ENCODE peak calls at places on chromosome 21, in six cellular contexts. S, X, J, A, M and G are unnamed samples. For H3K9me3, the result is how much of the 10 kb centered on the place peaks cover.

GRCh38 chr21:34989337-34990151 is 59.6 kb downstream of the RUNX1 start:
- DNase-seq in S (no peak), J (no peak), X (peak), M (no peak), A (no peak), G (no peak)

GRCh38 chr21:35324372-35325220 is 275.5 kb upstream of the RUNX1 start:
- DNase-seq in J (no peak), X (peak), A (no peak), M (no peak), S (no peak), G (no peak)

GRCh38 chr21:36727886-36728285 is 29.0 kb downstream of the SIM2 start:
- DNase-seq in S (peak), X (no peak), J (no peak), A (no peak), M (no peak), G (no peak)

GRCh38 chr21:42038826-42039425 is 28.8 kb upstream of the ZBTB21 start:
- DNase-seq in S (peak), A (no peak), M (no peak), X (peak), J (no peak), G (no peak)

GRCh38 chr21:18545908-18546307 is 142.3 kb upstream of the TMPRSS15 start:
- DNase-seq in S (no peak), A (no peak), X (peak), J (no peak), M (no peak), G (no peak)

GRCh38 chr21:16250282-16250681 is 520.5 kb downstream of the USP25 start:
- DNase-seq in A (no peak), M (no peak), S (no peak), J (no peak), X (no peak), G (no peak)

GRCh38 chr21:32844653-32845443 is 73.3 kb upstream of the PAXBP1 start:
- DNase-seq in X (peak), M (no peak), J (no peak), A (no peak), S (no peak), G (no peak)

GRCh38 chr21:15872236-15872635 is 142.5 kb downstream of the USP25 start:
- DNase-seq in X (no peak), S (no peak), M (no peak), A (no peak), J (no peak), G (no peak)

GRCh38 chr21:35217504-35218060 is 168.5 kb upstream of the RUNX1 start:
- DNase-seq in A (no peak), J (no peak), X (peak), S (no peak), M (no peak), G (no peak)

GRCh38 chr21:38875694-38876492 is 70.2 kb downstream of the ETS2 start:
- DNase-seq in M (no peak), A (no peak), J (no peak), S (no peak), X (peak), G (no peak)

GRCh38 chr21:37380349-37381323 is 14.1 kb downstream of the DYRK1A start:
- DNase-seq in S (no peak), X (no peak), A (no peak), J (peak), M (no peak), G (no peak)

GRCh38 chr21:39316062-39316461 is 2.6 kb upstream of the BRWD1 start:
- DNase-seq in S (no peak), J (no peak), X (no peak), A (no peak), M (no peak), G (no peak)

GRCh38 chr21:27818847-27819246 is 852.0 kb upstream of the ADAMTS5 start:
- DNase-seq in A (no peak), M (no peak), S (no peak), X (no peak), J (no peak), G (no peak)

GRCh38 chr21:34073032-34073748 is at the start of the genes MRPS6 and SLC5A3:
- DNase-seq in J (peak), X (peak), A (peak), M (peak), S (peak), G (peak)

GRCh38 chr21:31498985-31499384 is 154.9 kb upstream of the TIAM1 start:
- DNase-seq in S (no peak), M (no peak), X (no peak), A (no peak), J (no peak), G (no peak)

GRCh38 chr21:36549470-36549869 is 69.5 kb upstream of the CLDN14 start:
- DNase-seq in J (no peak), A (no peak), M (no peak), S (no peak), X (no peak), G (no peak)

GRCh38 chr21:20270365-20271055 is 727.7 kb upstream of the NCAM2 start:
- DNase-seq in A (no peak), S (no peak), J (no peak), M (no peak), X (no peak), G (no peak)

GRCh38 chr21:42566524-42567180 is 53.0 kb downstream of the SLC37A1 start:
- DNase-seq in J (peak), M (no peak), A (no peak), S (peak), X (no peak), G (no peak)

GRCh38 chr21:20882462-20883415 is 115.5 kb upstream of the NCAM2 start:
- DNase-seq in J (no peak), A (no peak), M (no peak), X (peak), S (no peak), G (no peak)

GRCh38 chr21:39124852-39125251 is 58.4 kb downstream of the PSMG1 start:
- DNase-seq in S (no peak), X (no peak), A (no peak), M (no peak), J (no peak), G (no peak)

GRCh38 chr21:33355355-33355754 is 30.6 kb downstream of the IFNAR1 start:
- DNase-seq in X (no peak), A (no peak), J (no peak), M (no peak), S (no peak), G (no peak)

GRCh38 chr21:17003221-17003620 is 509.6 kb upstream of the CXADR start:
- DNase-seq in X (peak), S (no peak), M (no peak), J (no peak), A (no peak), G (no peak)

GRCh38 chr21:22556829-22557228 is 1558.6 kb downstream of the NCAM2 start:
- DNase-seq in S (no peak), X (no peak), J (no peak), A (no peak), M (no peak), G (no peak)

GRCh38 chr21:23162213-23162946 is 2164.2 kb downstream of the NCAM2 start:
- DNase-seq in X (no peak), M (no peak), J (no peak), S (no peak), A (no peak), G (no peak)

GRCh38 chr21:30033441-30033840 is 93.6 kb upstream of the GRIK1 start:
- DNase-seq in M (no peak), A (no peak), J (no peak), S (no peak), X (no peak), G (no peak)
- H3K9me3 ChIP-seq in M (under half), A (under half), J (under half), S (under half), X (under half), G (under half)

DNA sequence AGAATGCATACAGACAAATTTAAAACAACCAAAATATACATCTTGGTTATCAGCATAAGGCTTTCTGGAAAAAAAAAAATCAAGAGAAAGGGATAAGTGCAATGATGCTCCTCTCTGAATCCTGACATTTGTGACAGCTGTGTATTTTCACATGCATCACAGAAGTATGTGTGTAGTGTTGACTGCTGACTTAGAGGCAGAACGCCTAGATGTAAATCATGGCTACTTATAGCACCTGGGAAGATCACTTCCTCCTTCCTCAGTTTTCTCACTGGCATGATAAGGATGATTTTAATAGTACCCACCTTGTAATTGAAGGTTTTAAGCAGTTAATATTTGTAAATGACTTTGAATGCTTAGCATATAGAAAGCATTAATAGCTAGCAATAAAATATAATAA is 112.5 kb downstream of the MRPL39 start:
- DNase-seq in A (no peak), X (no peak), J (no peak), M (no peak), S (no peak), G (no peak)
- H3K9me3 ChIP-seq in A (under half), X (under half), J (under half), M (under half), S (under half), G (under half)

GRCh38 chr21:46092026-46092764 is 5.7 kb upstream of the COL6A2 start:
- DNase-seq in S (no peak), M (no peak), X (peak), A (peak), J (peak), G (no peak)

GRCh38 chr21:46089285-46089684 is 8.6 kb upstream of the COL6A2 start:
- DNase-seq in J (no peak), X (no peak), S (no peak), M (no peak), A (no peak), G (no peak)

GRCh38 chr21:46091631-46092025 is 6.3 kb upstream of the COL6A2 start:
- DNase-seq in X (no peak), S (no peak), A (no peak), M (no peak), J (no peak), G (no peak)

GRCh38 chr21:46092811-46093667 is 4.9 kb upstream of the COL6A2 start:
- DNase-seq in M (no peak), S (no peak), A (no peak), J (peak), X (no peak), G (peak)

GRCh38 chr21:46091118-46091517 is 6.8 kb upstream of the COL6A2 start:
- DNase-seq in A (no peak), M (no peak), J (no peak), S (no peak), X (no peak), G (no peak)
- H3K9me3 ChIP-seq in A (under half), M (under half), J (under half), S (under half), X (under half), G (under half)

GRCh38 chr21:14076143-14076806 is 134.5 kb downstream of the LIPI start:
- DNase-seq in S (no peak), J (no peak), A (no peak), X (no peak), M (no peak), G (no peak)

GRCh38 chr21:14074177-14074576 is 136.6 kb downstream of the LIPI start:
- DNase-seq in S (no peak), J (no peak), A (no peak), X (no peak), M (no peak), G (no peak)

GRCh38 chr21:14073615-14074014 is 137.1 kb downstream of the LIPI start:
- DNase-seq in M (no peak), X (no peak), A (no peak), S (no peak), J (no peak), G (no peak)

GRCh38 chr21:14072761-14073535 is 137.8 kb downstream of the LIPI start:
- DNase-seq in J (no peak), A (no peak), M (no peak), S (no peak), X (no peak), G (no peak)

DNA sequence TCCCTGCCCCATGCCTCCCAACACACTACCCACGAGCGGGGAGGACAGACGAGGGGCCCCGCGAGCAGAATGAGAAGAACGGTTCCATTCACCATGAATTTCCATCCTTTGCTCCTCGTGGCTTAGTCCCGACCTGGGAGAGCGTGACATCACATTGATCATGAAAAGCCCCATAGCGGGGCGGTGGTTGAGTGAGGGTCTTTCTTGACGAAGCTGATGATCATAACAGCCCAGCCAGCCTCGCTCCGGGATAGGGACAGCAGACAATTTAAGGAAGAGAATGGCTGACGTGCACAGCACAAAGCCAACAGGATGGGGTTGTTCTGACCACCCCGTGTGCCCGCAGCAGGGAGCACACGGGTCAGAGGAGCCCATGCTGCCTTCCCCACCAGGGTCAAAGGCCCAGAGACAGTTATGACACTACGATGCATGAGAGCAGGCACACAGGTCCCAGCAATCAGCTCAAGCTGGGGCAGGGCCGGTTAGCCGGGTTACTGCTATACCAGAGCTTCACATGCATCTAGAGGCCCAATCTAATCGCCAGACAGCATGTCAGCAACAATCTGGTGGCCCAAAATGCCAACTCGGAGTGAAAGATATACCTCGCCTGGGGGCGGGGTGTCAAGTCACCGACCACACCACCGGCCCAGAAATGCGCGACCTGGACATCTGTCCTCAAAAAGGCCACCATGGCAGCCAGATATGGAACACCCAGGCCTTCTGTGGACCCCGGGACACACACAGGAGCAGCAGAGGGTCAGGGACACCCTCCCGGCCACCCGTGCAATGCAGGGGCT is 135.2 kb downstream of the LIPI start:
- DNase-seq in J (no peak), X (no peak), A (no peak), S (no peak), M (no peak), G (no peak)
- H3K9me3 ChIP-seq in J (under half), X (under half), A (under half), S (under half), M (under half), G (under half)

GRCh38 chr21:44822484-44823178 is 4.8 kb upstream of the SUMO3 start:
- DNase-seq in S (no peak), A (no peak), X (no peak), J (no peak), M (no peak), G (no peak)
- H3K9me3 ChIP-seq in S (under half), A (under half), X (under half), J (under half), M (under half), G (under half)

GRCh38 chr21:45517249-45518065 is 24.8 kb downstream of the SLC19A1 start:
- DNase-seq in A (peak), M (no peak), J (no peak), S (peak), X (no peak), G (no peak)
- H3K9me3 ChIP-seq in A (under half), M (under half), J (under half), S (under half), X (under half), G (under half)